ENCODE peak calls at places on chromosomes 13 and 19, in six cellular contexts. K is GM12865, O is progenitor cell of endocrine pancreas, Y is thoracic aorta, S is WTC11, X is brain microvascular endothelial cell. T is an unnamed sample.

GRCh38 chr13:46595918-46596315 is 42.9 kb downstream of the LRCH1 start:
- DNase-seq in X (no peak), Y (no peak), O (no peak), S (no peak), K (no peak), T (no peak)

GRCh38 chr19:41441321-41441945 is 1.5 kb upstream of the ERICH4 start:
- DNase-seq in X (no peak), Y (no peak), S (no peak), O (no peak), K (no peak), T (no peak)

GRCh38 chr13:32849369-32849768 is 166.9 kb upstream of the KL start:
- DNase-seq in O (no peak), K (no peak), X (no peak), S (no peak), Y (no peak), T (no peak)

GRCh38 chr13:80361883-80362327 is 21.0 kb upstream of the SPRY2 start:
- DNase-seq in X (peak), S (no peak), O (no peak), K (peak), Y (no peak), T (no peak)

GRCh38 chr19:49767380-49767779 is 579 bp downstream of the AP2A1 start:
- DNase-seq in O (no peak), S (no peak), Y (no peak), K (no peak), X (no peak), T (peak)

GRCh38 chr19:52992109-52993004 is 21.4 kb upstream of the ERVV-1 start:
- DNase-seq in Y (no peak), X (peak), K (no peak), O (peak), S (peak), T (peak)

GRCh38 chr19:3458595-3459284 is 21.6 kb downstream of the SMIM24 start:
- DNase-seq in O (no peak), K (no peak), S (no peak), Y (no peak), X (no peak), T (peak)

GRCh38 chr19:57978586-57979289 is 4.4 kb upstream of the C19orf18 start:
- DNase-seq in O (no peak), Y (no peak), S (no peak), X (no peak), K (no peak), T (peak)

GRCh38 chr13:59633290-59633689 is 530.4 kb downstream of the DIAPH3 start:
- DNase-seq in K (no peak), Y (no peak), S (no peak), O (no peak), X (no peak), T (peak)

GRCh38 chr13:51451134-51451466 is 1.7 kb downstream of the INTS6 start:
- DNase-seq in X (no peak), O (no peak), S (no peak), K (no peak), Y (no peak), T (no peak)

GRCh38 chr13:75445717-75446529 is 36.0 kb downstream of the TBC1D4 start:
- DNase-seq in S (no peak), K (no peak), O (no peak), Y (no peak), X (peak), T (peak)

GRCh38 chr13:98937911-98938381 is 39.9 kb downstream of the DOCK9 start:
- DNase-seq in X (no peak), K (no peak), O (no peak), Y (no peak), S (peak), T (no peak)

GRCh38 chr19:11091343-11092153 is 2.3 kb downstream of the LDLR start:
- DNase-seq in Y (peak), O (no peak), S (no peak), K (peak), X (peak), T (peak)

GRCh38 chr13:74388626-74389025 is 254.4 kb upstream of the KLF12 start:
- DNase-seq in S (no peak), O (no peak), K (no peak), X (no peak), Y (no peak), T (no peak)

GRCh38 chr19:37999309-38000213 is 92.6 kb downstream of the SIPA1L3 start:
- DNase-seq in O (no peak), S (no peak), Y (no peak), K (no peak), X (peak), T (peak)

GRCh38 chr19:6032381-6032780 is 54.4 kb upstream of the RANBP3 start:
- DNase-seq in X (no peak), S (no peak), O (no peak), Y (no peak), K (no peak), T (no peak)

GRCh38 chr13:67231481-67231940 is 1.4 kb upstream of the PCDH9 start:
- DNase-seq in K (no peak), Y (no peak), O (no peak), X (no peak), S (no peak), T (peak)

GRCh38 chr19:33235269-33235995 is 9.8 kb upstream of the SLC7A10 start:
- DNase-seq in Y (peak), X (peak), O (peak), K (peak), S (peak), T (peak)

GRCh38 chr13:95123726-95124125 is 177.5 kb downstream of the ABCC4 start:
- DNase-seq in X (no peak), O (no peak), S (no peak), K (no peak), Y (no peak), T (no peak)

GRCh38 chr19:35797663-35798062 is 15.0 kb downstream of the PRODH2 start:
- DNase-seq in X (no peak), S (peak), K (no peak), O (no peak), Y (no peak), T (no peak)

GRCh38 chr13:113413898-113414282 is 39.4 kb downstream of the ADPRHL1 start:
- DNase-seq in Y (peak), K (no peak), X (no peak), S (no peak), O (no peak), T (peak)

GRCh38 chr19:42528354-42529247 is at the start of gene CEACAM1:
- DNase-seq in K (peak), X (no peak), O (no peak), Y (no peak), S (no peak), T (peak)

GRCh38 chr19:54179921-54180452 is 7.0 kb upstream of the TMC4 start:
- DNase-seq in Y (no peak), O (peak), S (peak), X (peak), K (no peak), T (peak)

GRCh38 chr19:39047076-39047475 is 14.7 kb upstream of the FBXO27 start:
- DNase-seq in K (no peak), O (no peak), S (no peak), X (no peak), Y (no peak), T (no peak)

GRCh38 chr19:11138659-11139526 is 16.7 kb downstream of the SPC24 start:
- DNase-seq in Y (peak), X (peak), K (no peak), S (peak), O (no peak), T (peak)

GRCh38 chr13:114089751-114090400 is 42.5 kb downstream of the RASA3 start:
- DNase-seq in K (no peak), S (peak), Y (no peak), O (no peak), X (no peak), T (no peak)

GRCh38 chr13:50892162-50892944 is 17.2 kb upstream of the RNASEH2B start:
- DNase-seq in K (peak), Y (no peak), S (no peak), O (no peak), X (no peak), T (no peak)

GRCh38 chr13:84430015-84430414 is 547.7 kb upstream of the SLITRK1 start:
- DNase-seq in K (no peak), X (peak), O (no peak), Y (no peak), S (no peak), T (peak)

GRCh38 chr19:47538812-47539211 is 23.9 kb upstream of the NAPA start:
- DNase-seq in S (no peak), Y (no peak), K (no peak), X (no peak), O (no peak), T (no peak)

GRCh38 chr13:49995535-49996165 is 1.2 kb upstream of the TRIM13 start:
- DNase-seq in Y (no peak), X (peak), S (no peak), O (no peak), K (peak), T (peak)

GRCh38 chr13:38686635-38687245 is at the start of gene FREM2:
- DNase-seq in O (peak), Y (no peak), X (no peak), S (peak), K (no peak), T (no peak)

GRCh38 chr19:37953125-37953524 is 46.1 kb downstream of the SIPA1L3 start:
- DNase-seq in X (no peak), Y (no peak), S (no peak), K (no peak), O (no peak), T (no peak)

GRCh38 chr13:35923347-35923746 is 207.8 kb downstream of the DCLK1 start:
- DNase-seq in X (peak), O (no peak), K (no peak), S (no peak), Y (no peak), T (peak)

GRCh38 chr13:95530178-95530577 is 22.3 kb upstream of the CLDN10 start:
- DNase-seq in O (no peak), Y (no peak), S (no peak), X (peak), K (no peak), T (peak)

GRCh38 chr13:106589716-106590115 is 21.8 kb upstream of the ARGLU1 start:
- DNase-seq in K (no peak), X (peak), Y (no peak), S (no peak), O (no peak), T (peak)

GRCh38 chr19:48918801-48919247 is 14.7 kb upstream of the DHDH start:
- DNase-seq in X (no peak), O (no peak), K (no peak), Y (no peak), S (peak), T (no peak)

DNA sequence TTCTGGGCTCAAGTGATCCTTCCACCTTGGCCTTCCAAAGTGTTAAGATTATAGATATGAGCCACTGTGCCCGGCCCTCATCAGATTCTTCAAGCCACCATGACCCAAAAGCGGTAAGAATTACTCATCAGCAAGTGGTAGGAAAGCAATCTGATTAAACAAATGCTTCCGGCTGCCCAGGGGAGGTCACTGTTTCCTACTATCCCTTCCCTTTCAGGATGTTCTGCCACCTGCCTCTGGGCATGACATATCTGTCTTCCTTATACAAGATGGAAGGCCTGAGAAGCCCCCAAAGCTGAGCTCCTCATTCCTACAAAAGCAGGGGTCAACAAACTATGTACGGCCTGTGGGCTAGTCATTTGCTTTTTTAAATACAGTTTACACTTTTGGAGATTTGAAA is 6.9 kb downstream of the ABHD8 start:
- DNase-seq in X (peak), K (no peak), Y (no peak), S (no peak), O (no peak), T (no peak)
- TF ChIP-seq CTCF in X (peak), K (no peak), Y (no peak), S (no peak), O (no peak), T (no peak)

GRCh38 chr13:21176195-21176981 is at the start of the genes MRPL57 and SKA3:
- DNase-seq in X (peak), Y (peak), O (peak), S (peak), K (peak), T (peak)
- TF ChIP-seq CTCF in X (peak), Y (no peak), O (peak), S (no peak), K (no peak), T (peak)

DNA sequence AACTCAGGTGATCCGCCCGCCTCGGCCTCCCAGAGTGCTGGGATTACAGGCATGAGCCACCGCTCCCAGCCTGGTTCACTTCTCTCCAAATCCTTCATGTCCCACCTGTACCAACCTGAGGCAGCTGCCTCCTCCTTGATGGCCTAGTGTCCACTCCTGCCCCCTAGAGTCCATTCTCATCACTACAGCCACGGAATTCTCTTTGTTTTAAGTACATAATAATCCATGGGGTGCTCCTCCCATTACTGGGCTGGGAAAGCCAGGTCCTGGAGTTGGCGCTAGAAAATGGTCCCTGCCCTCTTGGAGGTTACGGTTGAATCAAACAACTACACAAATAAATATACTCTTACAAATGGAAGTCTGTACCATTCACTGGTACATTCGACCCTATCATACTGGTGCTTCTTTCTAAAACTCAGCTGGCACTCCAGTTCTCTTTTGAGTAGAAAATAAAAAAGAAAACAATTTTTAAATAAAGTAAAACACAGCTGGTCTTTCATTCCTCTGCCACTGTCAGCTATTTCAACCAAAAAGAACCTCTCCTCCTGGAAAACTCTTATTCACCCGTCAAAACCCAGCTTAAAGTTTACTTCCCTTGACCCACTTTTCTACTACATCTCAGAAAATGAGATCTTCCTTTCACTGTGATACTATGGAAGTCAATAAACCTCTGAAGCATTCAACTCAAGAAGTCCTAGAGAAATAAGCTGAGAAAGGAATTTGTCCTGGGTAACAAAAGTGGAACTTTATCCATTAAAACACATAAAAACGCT is 22.4 kb upstream of the ARHGEF18 start:
- DNase-seq in S (peak), O (no peak), Y (no peak), K (peak), X (peak), T (peak)
- TF ChIP-seq CTCF in S (peak), O (peak), Y (peak), K (peak), X (peak), T (peak)

DNA sequence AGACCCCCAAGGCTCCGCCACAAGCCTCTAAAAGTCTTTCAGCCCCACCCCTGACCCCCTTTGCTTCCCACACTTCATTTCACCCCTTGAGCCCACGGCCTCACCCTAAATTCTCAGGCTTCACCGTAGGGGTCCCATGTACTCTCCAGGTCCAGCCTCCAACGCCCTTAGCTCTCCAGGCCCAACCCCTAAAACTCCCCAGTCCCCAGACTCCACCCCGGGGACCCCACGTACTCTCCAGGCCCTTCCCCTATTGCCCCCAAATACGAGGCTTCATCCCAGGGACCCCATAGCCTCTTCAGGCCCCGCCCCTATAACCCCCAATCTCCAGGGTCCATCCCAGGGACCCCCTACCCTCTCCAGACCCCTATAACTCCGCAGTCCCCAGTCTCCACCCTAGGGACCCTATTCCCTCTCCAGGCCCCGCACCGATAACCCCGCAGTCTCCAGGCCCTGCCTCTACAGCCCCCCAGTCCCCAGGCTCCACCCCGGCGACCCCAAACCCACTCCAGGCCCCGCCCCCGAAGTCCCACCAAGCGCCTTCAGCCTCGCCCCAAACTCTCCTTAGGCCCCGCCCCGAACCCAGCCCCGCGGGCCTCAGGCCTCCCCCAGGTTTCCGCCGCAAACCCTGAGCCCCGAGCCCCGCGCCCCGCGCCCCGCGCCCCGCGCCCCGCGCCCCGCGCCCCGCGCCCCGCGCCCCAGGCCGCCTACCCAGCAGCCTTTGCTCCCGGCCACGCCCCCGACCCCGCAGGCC is 567 bp downstream of the MED16 start:
- DNase-seq in Y (no peak), S (peak), O (no peak), K (peak), X (no peak), T (no peak)
- TF ChIP-seq CTCF in Y (no peak), S (no peak), O (no peak), K (no peak), X (no peak), T (no peak)

GRCh38 chr13:26708007-26708297 is 52.6 kb downstream of the GPR12 start:
- DNase-seq in S (no peak), O (no peak), Y (no peak), K (no peak), X (no peak), T (no peak)
- TF ChIP-seq CTCF in S (no peak), O (no peak), Y (no peak), K (no peak), X (no peak), T (no peak)

GRCh38 chr13:54950546-54950945 is 1921.9 kb downstream of the OLFM4 start:
- DNase-seq in O (no peak), Y (no peak), X (no peak), S (no peak), K (no peak), T (no peak)
- TF ChIP-seq CTCF in O (peak), Y (no peak), X (no peak), S (no peak), K (no peak), T (no peak)

GRCh38 chr13:40490086-40490723 is 176.2 kb downstream of the FOXO1 start:
- DNase-seq in X (no peak), S (no peak), K (no peak), O (no peak), Y (no peak), T (no peak)

GRCh38 chr13:40486518-40487163 is 179.8 kb downstream of the FOXO1 start:
- DNase-seq in S (no peak), K (no peak), O (no peak), Y (no peak), X (no peak), T (no peak)

GRCh38 chr13:40485611-40486517 is 180.6 kb downstream of the FOXO1 start:
- DNase-seq in O (no peak), S (no peak), Y (no peak), X (no peak), K (peak), T (no peak)

GRCh38 chr13:40492511-40492910 is 173.9 kb downstream of the FOXO1 start:
- DNase-seq in X (no peak), Y (no peak), O (no peak), S (no peak), K (no peak), T (no peak)

DNA sequence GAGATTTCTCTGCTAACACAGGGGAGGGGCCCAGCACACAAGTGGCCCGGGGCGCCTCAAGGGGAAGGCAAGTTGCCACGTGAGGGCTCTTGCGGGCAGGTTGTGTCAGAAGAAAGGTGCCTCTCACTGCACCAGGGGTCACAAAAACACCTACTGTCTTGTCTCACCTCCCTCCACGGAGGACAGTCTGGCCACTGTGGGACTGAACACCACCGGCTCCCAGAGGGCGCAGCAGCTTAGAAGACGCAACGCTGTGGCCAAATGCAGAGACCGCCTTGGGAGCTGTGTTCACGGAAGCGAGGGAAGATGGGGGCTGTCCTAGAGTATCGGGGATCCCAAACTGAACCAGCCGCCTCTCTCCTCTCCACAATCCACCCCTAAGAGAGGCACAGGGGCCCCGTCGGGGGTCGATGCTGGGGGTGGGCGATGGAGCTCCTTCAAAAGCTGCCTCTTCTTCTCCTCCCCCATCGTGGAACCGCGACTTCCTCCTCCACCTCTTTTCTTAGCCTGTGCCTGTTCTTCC is 177.5 kb downstream of the FOXO1 start:
- DNase-seq in O (no peak), S (no peak), Y (no peak), X (no peak), K (no peak), T (no peak)
- TF ChIP-seq CTCF in O (no peak), S (no peak), Y (no peak), X (no peak), K (no peak), T (no peak)

DNA sequence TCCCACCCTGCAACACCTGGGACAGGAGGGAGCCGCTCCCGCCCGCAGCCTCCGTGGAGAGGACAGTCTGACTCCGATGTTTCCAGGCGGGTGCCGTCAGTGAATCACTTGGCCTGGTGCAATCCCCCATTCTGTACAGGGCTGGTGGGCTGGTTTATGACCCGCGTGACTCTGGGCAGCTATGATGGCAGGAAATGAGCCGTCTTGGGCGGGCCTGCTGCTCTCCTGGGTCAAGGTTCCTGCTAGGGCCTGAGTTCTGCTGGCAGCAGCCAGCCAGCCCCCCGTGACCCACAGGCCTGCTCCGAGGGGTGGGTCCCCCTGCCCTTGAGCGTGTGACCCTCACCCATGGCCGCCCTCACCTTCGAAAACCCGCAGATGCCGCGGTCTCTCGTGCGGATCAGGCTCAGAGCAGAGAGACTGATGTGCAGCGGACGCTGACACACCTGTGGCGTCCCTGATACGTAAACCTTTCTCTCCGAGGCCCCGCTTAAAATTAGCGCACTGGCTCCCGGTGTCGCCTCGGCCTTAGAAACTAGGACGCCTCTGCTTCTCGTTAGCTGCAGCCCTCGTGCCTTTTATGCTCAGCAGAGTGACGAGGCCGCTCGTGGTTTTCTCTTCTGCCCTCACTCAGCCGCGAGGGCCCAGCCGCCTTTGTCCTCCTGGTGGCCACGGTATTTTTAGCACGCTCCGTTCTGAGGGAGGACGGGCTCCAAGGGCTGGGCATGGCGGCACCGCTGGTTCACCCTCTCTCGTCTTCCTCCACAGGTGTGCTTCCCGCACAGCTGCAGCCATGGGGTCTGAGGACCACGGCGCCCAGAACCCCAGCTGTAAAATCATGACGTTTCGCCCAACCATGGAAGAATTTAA is 63.4 kb downstream of the KDM4B start:
- DNase-seq in O (no peak), Y (no peak), X (peak), K (no peak), S (no peak), T (no peak)
- TF ChIP-seq CTCF in O (no peak), Y (no peak), X (peak), K (no peak), S (no peak), T (peak)